ENCODE peak calls at places on chromosomes 12 and 14, in seven cellular contexts. A, G, W, H, R, P and M are unnamed samples.

GRCh38 chr14:72714094-72714493 is 179.8 kb downstream of the DPF3 start:
- DNase-seq in A (no peak), G (no peak), W (no peak), H (no peak), R (no peak), P (no peak), M (no peak)

GRCh38 chr14:90785474-90785873 is 30.8 kb downstream of the TTC7B start:
- DNase-seq in A (no peak), G (peak; percentile 76), W (no peak), H (no peak), R (no peak), P (no peak), M (peak; percentile 83)

GRCh38 chr14:52003324-52003723 is 14.0 kb downstream of the RTRAF start:
- DNase-seq in A (no peak), G (no peak), W (no peak), H (no peak), R (no peak), P (no peak), M (no peak)

GRCh38 chr12:95548056-95548538 is 3.2 kb downstream of the USP44 start:
- DNase-seq in A (peak; percentile 7), G (peak; percentile 63), W (peak; percentile 13), H (no peak), R (peak; percentile 65), P (no peak), M (peak; percentile 5)

GRCh38 chr12:56408799-56409417 is 40.3 kb downstream of the TIMELESS start:
- DNase-seq in A (no peak), G (no peak), W (no peak), H (no peak), R (no peak), P (no peak), M (no peak)

GRCh38 chr12:2648406-2648805 is 146.4 kb upstream of the FKBP4 start:
- DNase-seq in A (no peak), G (peak; percentile 39), W (no peak), H (peak; percentile 43), R (no peak), P (no peak), M (no peak)

GRCh38 chr12:47734725-47735480 is 9.6 kb upstream of the ENDOU start:
- DNase-seq in A (no peak), G (no peak), W (peak; percentile 70), H (no peak), R (peak; percentile 70), P (no peak), M (peak; percentile 77)

GRCh38 chr12:31118347-31118830 is 44.7 kb downstream of the DDX11 start:
- DNase-seq in A (no peak), G (no peak), W (no peak), H (no peak), R (peak; percentile 69), P (no peak), M (no peak)

GRCh38 chr14:64704145-64704742 is at the start of gene PLEKHG3:
- DNase-seq in A (no peak), G (peak; percentile 90), W (peak; percentile 89), H (peak; percentile 93), R (peak; percentile 82), P (no peak), M (peak; percentile 89)

GRCh38 chr12:95473440-95473946 is 459 bp upstream of the METAP2 start:
- DNase-seq in A (no peak), G (no peak), W (peak; percentile 41), H (no peak), R (peak; percentile 83), P (no peak), M (no peak)

GRCh38 chr12:47775100-47775911 is 2.3 kb downstream of the SLC48A1 start:
- DNase-seq in A (no peak), G (no peak), W (peak; percentile 67), H (no peak), R (no peak), P (peak; percentile 79), M (peak; percentile 84)

GRCh38 chr12:104155711-104156555 is 17.9 kb upstream of the NFYB start:
- DNase-seq in A (no peak), G (no peak), W (no peak), H (no peak), R (no peak), P (no peak), M (no peak)